ENCODE peak calls at places on chromosomes 7 and 10, in five cellular contexts. One of them, this sample, is unnamed.
A peak's percentile ranks its signal among the peaks of the same experiment; 100 is the strongest.

GRCh38 chr10:69321865-69322264 is 43.6 kb downstream of the HK1 start:
- DNase-seq in body of pancreas: no peak
- DNase-seq in tibial nerve: no peak
- DNase-seq in testis: no peak
- DNase-seq in adrenal gland: no peak
- DNase-seq in this sample: no peak

GRCh38 chr7:82740246-82740848 is 296.8 kb upstream of the CACNA2D1 start:
- DNase-seq in body of pancreas: peak; percentile 23
- DNase-seq in tibial nerve: no peak
- DNase-seq in testis: peak; percentile 77
- DNase-seq in adrenal gland: peak; percentile 39
- DNase-seq in this sample: peak; percentile 43

GRCh38 chr7:104980969-104981670 is 32.9 kb upstream of the KMT2E start:
- DNase-seq in body of pancreas: no peak
- DNase-seq in tibial nerve: no peak
- DNase-seq in testis: no peak
- DNase-seq in adrenal gland: no peak
- DNase-seq in this sample: peak; percentile 76

GRCh38 chr10:72375585-72375984 is 20.9 kb upstream of the DNAJB12 start:
- DNase-seq in body of pancreas: no peak
- DNase-seq in tibial nerve: no peak
- DNase-seq in testis: peak; percentile 68
- DNase-seq in adrenal gland: no peak
- DNase-seq in this sample: peak; percentile 18

GRCh38 chr7:64907641-64908326 is 4.7 kb downstream of the ZNF273 start:
- DNase-seq in body of pancreas: no peak
- DNase-seq in tibial nerve: no peak
- DNase-seq in testis: no peak
- DNase-seq in adrenal gland: no peak
- DNase-seq in this sample: peak; percentile 39

GRCh38 chr7:5659584-5659983 is 121.9 kb downstream of the RNF216 start:
- DNase-seq in body of pancreas: no peak
- DNase-seq in tibial nerve: no peak
- DNase-seq in testis: no peak
- DNase-seq in adrenal gland: no peak
- DNase-seq in this sample: no peak

GRCh38 chr7:144835166-144835611 is 664 bp downstream of the TPK1 start:
- DNase-seq in body of pancreas: peak; percentile 43
- DNase-seq in tibial nerve: no peak
- DNase-seq in testis: peak; percentile 65
- DNase-seq in adrenal gland: peak; percentile 61
- DNase-seq in this sample: peak; percentile 55

GRCh38 chr10:100020161-100020882 is 10.6 kb upstream of the DNMBP start:
- DNase-seq in body of pancreas: no peak
- DNase-seq in tibial nerve: no peak
- DNase-seq in testis: no peak
- DNase-seq in adrenal gland: no peak
- DNase-seq in this sample: no peak

GRCh38 chr10:61319550-61320256 is 133.5 kb downstream of the TMEM26 start:
- DNase-seq in body of pancreas: no peak
- DNase-seq in tibial nerve: no peak
- DNase-seq in testis: no peak
- DNase-seq in adrenal gland: no peak
- DNase-seq in this sample: no peak

GRCh38 chr7:140273417-140273816 is 96.6 kb upstream of the KDM7A start:
- DNase-seq in body of pancreas: no peak
- DNase-seq in tibial nerve: no peak
- DNase-seq in testis: no peak
- DNase-seq in adrenal gland: no peak
- DNase-seq in this sample: no peak

GRCh38 chr10:101042118-101042517 is 11.1 kb downstream of the SFXN3 start:
- DNase-seq in body of pancreas: no peak
- DNase-seq in tibial nerve: no peak
- DNase-seq in testis: no peak
- DNase-seq in adrenal gland: no peak
- DNase-seq in this sample: no peak

GRCh38 chr7:74222851-74223710 is 13.3 kb downstream of the LAT2 start:
- DNase-seq in body of pancreas: no peak
- DNase-seq in tibial nerve: no peak
- DNase-seq in testis: no peak
- DNase-seq in adrenal gland: no peak
- DNase-seq in this sample: no peak

GRCh38 chr7:21548491-21548890 is 5.7 kb downstream of the DNAH11 start:
- DNase-seq in body of pancreas: no peak
- DNase-seq in tibial nerve: no peak
- DNase-seq in testis: no peak
- DNase-seq in adrenal gland: no peak
- DNase-seq in this sample: no peak

GRCh38 chr10:115706482-115707076 is 566.4 kb downstream of the GFRA1 start:
- DNase-seq in body of pancreas: peak; percentile 5
- DNase-seq in tibial nerve: no peak
- DNase-seq in testis: no peak
- DNase-seq in adrenal gland: no peak
- DNase-seq in this sample: peak; percentile 28

GRCh38 chr10:60896033-60896432 is 48.0 kb downstream of the RHOBTB1 start:
- DNase-seq in body of pancreas: no peak
- DNase-seq in tibial nerve: no peak
- DNase-seq in testis: no peak
- DNase-seq in adrenal gland: no peak
- DNase-seq in this sample: no peak

GRCh38 chr7:72430531-72430930 is 18.4 kb upstream of the CALN1 start:
- DNase-seq in body of pancreas: no peak
- DNase-seq in tibial nerve: no peak
- DNase-seq in testis: peak; percentile 47
- DNase-seq in adrenal gland: no peak
- DNase-seq in this sample: no peak

GRCh38 chr7:152902054-152902453 is 142.5 kb downstream of the ACTR3B start:
- DNase-seq in body of pancreas: no peak
- DNase-seq in tibial nerve: no peak
- DNase-seq in testis: no peak
- DNase-seq in adrenal gland: no peak
- DNase-seq in this sample: no peak

GRCh38 chr10:43145313-43145712 is 7.1 kb downstream of the CSGALNACT2 start:
- DNase-seq in body of pancreas: no peak
- DNase-seq in tibial nerve: no peak
- DNase-seq in testis: no peak
- DNase-seq in adrenal gland: no peak
- DNase-seq in this sample: no peak

GRCh38 chr10:29151011-29151410 is 137.9 kb upstream of the LYZL1 start:
- DNase-seq in body of pancreas: no peak
- DNase-seq in tibial nerve: no peak
- DNase-seq in testis: no peak
- DNase-seq in adrenal gland: no peak
- DNase-seq in this sample: no peak

GRCh38 chr7:148014473-148014872 is 576.1 kb upstream of the C7orf33 start:
- DNase-seq in body of pancreas: no peak
- DNase-seq in tibial nerve: no peak
- DNase-seq in testis: no peak
- DNase-seq in adrenal gland: no peak
- DNase-seq in this sample: no peak

GRCh38 chr10:93938140-93938539 is 44.4 kb downstream of the SLC35G1 start:
- DNase-seq in body of pancreas: no peak
- DNase-seq in tibial nerve: no peak
- DNase-seq in testis: no peak
- DNase-seq in adrenal gland: no peak
- DNase-seq in this sample: no peak

GRCh38 chr10:83582407-83583095 is 556.8 kb upstream of the GHITM start:
- DNase-seq in body of pancreas: no peak
- DNase-seq in tibial nerve: no peak
- DNase-seq in testis: no peak
- DNase-seq in adrenal gland: no peak
- DNase-seq in this sample: no peak

GRCh38 chr10:132242103-132242840 is 55.5 kb downstream of the DPYSL4 start:
- DNase-seq in body of pancreas: no peak
- DNase-seq in tibial nerve: no peak
- DNase-seq in testis: no peak
- DNase-seq in adrenal gland: no peak
- DNase-seq in this sample: no peak

GRCh38 chr10:5305374-5305773 is 59.4 kb upstream of the UCN3 start:
- DNase-seq in body of pancreas: peak; percentile 57
- DNase-seq in tibial nerve: no peak
- DNase-seq in testis: no peak
- DNase-seq in adrenal gland: no peak
- DNase-seq in this sample: no peak

GRCh38 chr7:100430450-100431285 is 1.0 kb downstream of the MEPCE start:
- DNase-seq in body of pancreas: no peak
- DNase-seq in tibial nerve: peak; percentile 42
- DNase-seq in testis: peak; percentile 50
- DNase-seq in adrenal gland: no peak
- DNase-seq in this sample: peak; percentile 79

GRCh38 chr7:100428967-100429636 is 529 bp upstream of the MEPCE start:
- DNase-seq in body of pancreas: peak; percentile 100
- DNase-seq in tibial nerve: peak; percentile 100
- DNase-seq in testis: peak; percentile 100
- DNase-seq in adrenal gland: peak; percentile 100
- DNase-seq in this sample: peak; percentile 100

GRCh38 chr7:100431286-100431735 is 1.7 kb downstream of the MEPCE start:
- DNase-seq in body of pancreas: no peak
- DNase-seq in tibial nerve: no peak
- DNase-seq in testis: no peak
- DNase-seq in adrenal gland: no peak
- DNase-seq in this sample: no peak

GRCh38 chr7:100428199-100428966 is at the start of gene ZCWPW1:
- DNase-seq in body of pancreas: peak; percentile 97
- DNase-seq in tibial nerve: peak; percentile 94
- DNase-seq in testis: peak; percentile 96
- DNase-seq in adrenal gland: peak; percentile 97
- DNase-seq in this sample: peak; percentile 98

GRCh38 chr7:100429637-100430449 is at the start of gene MEPCE:
- DNase-seq in body of pancreas: peak; percentile 98
- DNase-seq in tibial nerve: peak; percentile 95
- DNase-seq in testis: peak; percentile 97
- DNase-seq in adrenal gland: peak; percentile 95
- DNase-seq in this sample: peak; percentile 96
- TF ChIP-seq POLR2A in body of pancreas: peak; percentile 22
- TF ChIP-seq POLR2A in tibial nerve: peak; percentile 20
- TF ChIP-seq POLR2A in testis: peak; percentile 39
- TF ChIP-seq POLR2A in adrenal gland: peak; percentile 51
- TF ChIP-seq POLR2A in this sample: no peak

GRCh38 chr7:16753102-16753931 is at the start of gene TSPAN13:
- DNase-seq in body of pancreas: peak; percentile 96
- DNase-seq in tibial nerve: no peak
- DNase-seq in testis: peak; percentile 93
- DNase-seq in adrenal gland: peak; percentile 92
- DNase-seq in this sample: peak; percentile 87
- TF ChIP-seq POLR2A in body of pancreas: peak; percentile 91
- TF ChIP-seq POLR2A in tibial nerve: no peak
- TF ChIP-seq POLR2A in testis: no peak
- TF ChIP-seq POLR2A in adrenal gland: peak; percentile 77
- TF ChIP-seq POLR2A in this sample: peak; percentile 55

DNA sequence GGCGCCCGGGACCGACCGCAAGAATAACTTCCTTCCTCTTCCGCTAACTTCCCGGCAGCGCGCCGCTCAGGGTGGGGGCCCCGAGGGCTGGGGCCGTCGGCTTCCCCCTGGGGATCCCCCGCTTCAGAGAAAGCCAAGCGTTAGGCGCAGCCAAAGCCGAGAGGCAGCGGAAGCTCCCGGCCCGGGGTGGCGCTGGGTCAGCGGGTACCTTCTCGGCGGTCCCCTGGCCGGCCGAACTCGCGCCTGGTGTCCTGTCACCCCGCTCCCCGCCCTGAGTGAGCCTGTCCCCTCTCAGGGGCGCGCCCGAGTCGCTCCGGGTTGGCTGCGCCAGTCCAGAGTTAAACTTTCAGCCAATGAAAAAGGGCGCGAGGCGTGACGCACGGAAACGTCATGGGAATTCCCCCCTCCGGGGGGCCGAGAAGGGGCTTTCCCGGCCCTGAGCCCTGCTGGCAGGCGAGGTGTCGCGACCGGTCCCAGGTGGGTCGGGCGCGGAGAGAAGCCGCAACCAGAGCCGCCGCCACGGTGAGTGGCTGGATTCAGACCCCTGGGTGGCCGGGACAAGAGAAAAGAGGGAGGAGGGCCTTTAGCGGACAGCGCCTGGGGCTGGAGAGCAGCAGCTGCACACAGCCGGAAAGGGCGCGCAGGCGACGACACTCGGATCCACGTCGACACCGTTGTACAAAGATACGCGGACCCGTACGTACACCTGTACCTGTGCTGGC is 1.3 kb upstream of the NFKB2 start:
- DNase-seq in body of pancreas: peak; percentile 95
- DNase-seq in tibial nerve: peak; percentile 82
- DNase-seq in testis: peak; percentile 96
- DNase-seq in adrenal gland: peak; percentile 97
- DNase-seq in this sample: peak; percentile 93
- TF ChIP-seq POLR2A in body of pancreas: peak; percentile 88
- TF ChIP-seq POLR2A in tibial nerve: peak; percentile 18
- TF ChIP-seq POLR2A in testis: no peak
- TF ChIP-seq POLR2A in adrenal gland: peak; percentile 65
- TF ChIP-seq POLR2A in this sample: peak; percentile 76

GRCh38 chr7:155206286-155207020 is 91.2 kb upstream of the INSIG1 start:
- DNase-seq in body of pancreas: peak; percentile 69
- DNase-seq in tibial nerve: peak; percentile 33
- DNase-seq in testis: peak; percentile 50
- DNase-seq in adrenal gland: peak; percentile 56
- DNase-seq in this sample: peak; percentile 63
- TF ChIP-seq POLR2A in body of pancreas: no peak
- TF ChIP-seq POLR2A in tibial nerve: no peak
- TF ChIP-seq POLR2A in testis: no peak
- TF ChIP-seq POLR2A in adrenal gland: no peak
- TF ChIP-seq POLR2A in this sample: peak; percentile 2

GRCh38 chr10:88968316-88968882 is 15.8 kb upstream of the ACTA2 start:
- DNase-seq in body of pancreas: no peak
- DNase-seq in tibial nerve: no peak
- DNase-seq in testis: no peak
- DNase-seq in adrenal gland: no peak
- DNase-seq in this sample: no peak
- TF ChIP-seq POLR2A in body of pancreas: no peak
- TF ChIP-seq POLR2A in tibial nerve: no peak
- TF ChIP-seq POLR2A in testis: no peak
- TF ChIP-seq POLR2A in adrenal gland: no peak
- TF ChIP-seq POLR2A in this sample: no peak

DNA sequence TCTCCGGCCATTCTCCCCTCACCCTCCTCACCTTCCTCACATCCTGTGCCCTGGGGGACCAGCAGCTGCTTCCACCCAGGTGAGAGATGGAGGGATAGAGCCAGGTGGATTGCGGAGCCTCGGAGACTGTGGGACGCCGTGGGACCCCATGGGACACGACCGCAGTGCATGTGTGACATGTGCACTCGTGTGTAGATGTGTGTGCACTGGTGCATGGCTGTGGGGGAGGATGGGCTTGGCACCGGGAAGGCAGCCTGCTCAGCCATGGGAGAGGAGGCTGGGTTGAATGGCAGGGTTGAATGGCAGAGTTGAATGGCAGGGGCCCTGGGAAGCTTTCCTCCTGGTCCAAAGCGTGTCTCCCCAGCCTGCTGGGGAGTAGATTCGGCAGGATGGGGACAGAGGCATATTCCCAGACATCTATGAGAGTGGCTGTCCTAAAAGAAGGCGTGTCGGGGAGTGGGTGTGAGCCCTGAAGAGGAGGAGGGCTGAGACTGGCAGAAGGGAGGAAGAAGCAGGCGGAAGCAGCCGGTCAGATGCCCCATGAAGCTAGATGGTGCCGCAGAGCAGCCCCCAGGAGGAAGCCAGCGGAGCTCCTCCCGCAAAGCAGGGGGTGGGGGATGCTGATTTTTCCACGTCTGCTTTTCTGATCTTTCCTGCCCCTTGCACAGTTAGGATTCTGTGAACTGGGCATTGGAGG is 815 bp downstream of the GIMAP8 start:
- DNase-seq in body of pancreas: peak; percentile 68
- DNase-seq in tibial nerve: no peak
- DNase-seq in testis: peak; percentile 33
- DNase-seq in adrenal gland: peak; percentile 45
- DNase-seq in this sample: no peak
- TF ChIP-seq POLR2A in body of pancreas: no peak
- TF ChIP-seq POLR2A in tibial nerve: no peak
- TF ChIP-seq POLR2A in testis: no peak
- TF ChIP-seq POLR2A in adrenal gland: no peak
- TF ChIP-seq POLR2A in this sample: no peak

GRCh38 chr10:52313350-52314006 is 603 bp upstream of the DKK1 start:
- DNase-seq in body of pancreas: peak; percentile 2
- DNase-seq in tibial nerve: no peak
- DNase-seq in testis: no peak
- DNase-seq in adrenal gland: no peak
- DNase-seq in this sample: no peak
- TF ChIP-seq POLR2A in body of pancreas: no peak
- TF ChIP-seq POLR2A in tibial nerve: no peak
- TF ChIP-seq POLR2A in testis: no peak
- TF ChIP-seq POLR2A in adrenal gland: no peak
- TF ChIP-seq POLR2A in this sample: no peak